ENCODE peak calls at places on chromosomes 6 and 20, in ten cellular contexts. One of them, this sample, is unnamed.

GRCh38 chr6:53287336-53288225 is 61.2 kb downstream of the ELOVL5 start:
- DNase-seq in progenitor cell of endocrine pancreas: no peak
- DNase-seq in effector CD4-positive, alpha-beta T cell: no peak
- DNase-seq in cardiac fibroblast: peak
- DNase-seq in effector memory CD4-positive, alpha-beta T cell: no peak
- DNase-seq in stimulated activated effector memory CD8-positive, alpha-beta T cell treated with anti-CD3 and anti-CD28 coated beads, Interleukin-12 subunit alpha, Interleukin-12 subunit beta, amount 100 ng/mL, for 72 hours: no peak
- DNase-seq in osteocyte: no peak
- DNase-seq in NCI-H345: peak
- DNase-seq in Ammon's horn: peak
- DNase-seq in nephron progenitor cell: no peak
- DNase-seq in this sample: no peak

GRCh38 chr6:116672306-116672705 is 3.7 kb upstream of the ZUP1 start:
- DNase-seq in progenitor cell of endocrine pancreas: no peak
- DNase-seq in effector CD4-positive, alpha-beta T cell: no peak
- DNase-seq in nephron progenitor cell: no peak
- DNase-seq in cardiac fibroblast: no peak
- DNase-seq in NCI-H345: no peak
- DNase-seq in osteocyte: no peak
- DNase-seq in effector memory CD4-positive, alpha-beta T cell: no peak
- DNase-seq in Ammon's horn: no peak
- DNase-seq in stimulated activated effector memory CD8-positive, alpha-beta T cell treated with anti-CD3 and anti-CD28 coated beads, Interleukin-12 subunit alpha, Interleukin-12 subunit beta, amount 100 ng/mL, for 72 hours: no peak
- DNase-seq in this sample: no peak

GRCh38 chr6:20746805-20747204 is 212.5 kb downstream of the CDKAL1 start:
- DNase-seq in progenitor cell of endocrine pancreas: no peak
- DNase-seq in nephron progenitor cell: no peak
- DNase-seq in cardiac fibroblast: no peak
- DNase-seq in NCI-H345: no peak
- DNase-seq in effector memory CD4-positive, alpha-beta T cell: no peak
- DNase-seq in osteocyte: no peak
- DNase-seq in Ammon's horn: no peak
- DNase-seq in stimulated activated effector memory CD8-positive, alpha-beta T cell treated with anti-CD3 and anti-CD28 coated beads, Interleukin-12 subunit alpha, Interleukin-12 subunit beta, amount 100 ng/mL, for 72 hours: no peak
- DNase-seq in effector CD4-positive, alpha-beta T cell: no peak
- DNase-seq in this sample: no peak

GRCh38 chr20:36093025-36093803 is 61.3 kb upstream of the EPB41L1 start:
- DNase-seq in cardiac fibroblast: peak
- DNase-seq in effector memory CD4-positive, alpha-beta T cell: no peak
- DNase-seq in osteocyte: no peak
- DNase-seq in stimulated activated effector memory CD8-positive, alpha-beta T cell treated with anti-CD3 and anti-CD28 coated beads, Interleukin-12 subunit alpha, Interleukin-12 subunit beta, amount 100 ng/mL, for 72 hours: peak
- DNase-seq in Ammon's horn: no peak
- DNase-seq in effector CD4-positive, alpha-beta T cell: no peak
- DNase-seq in progenitor cell of endocrine pancreas: no peak
- DNase-seq in NCI-H345: peak
- DNase-seq in nephron progenitor cell: peak
- DNase-seq in this sample: peak

GRCh38 chr6:153210083-153210482 is 79.0 kb upstream of the RGS17 start:
- DNase-seq in Ammon's horn: no peak
- DNase-seq in progenitor cell of endocrine pancreas: no peak
- DNase-seq in effector CD4-positive, alpha-beta T cell: no peak
- DNase-seq in stimulated activated effector memory CD8-positive, alpha-beta T cell treated with anti-CD3 and anti-CD28 coated beads, Interleukin-12 subunit alpha, Interleukin-12 subunit beta, amount 100 ng/mL, for 72 hours: no peak
- DNase-seq in nephron progenitor cell: no peak
- DNase-seq in osteocyte: no peak
- DNase-seq in effector memory CD4-positive, alpha-beta T cell: no peak
- DNase-seq in NCI-H345: no peak
- DNase-seq in cardiac fibroblast: peak
- DNase-seq in this sample: no peak

GRCh38 chr6:152186840-152187239 is 379.4 kb downstream of the ESR1 start:
- DNase-seq in Ammon's horn: no peak
- DNase-seq in stimulated activated effector memory CD8-positive, alpha-beta T cell treated with anti-CD3 and anti-CD28 coated beads, Interleukin-12 subunit alpha, Interleukin-12 subunit beta, amount 100 ng/mL, for 72 hours: no peak
- DNase-seq in NCI-H345: no peak
- DNase-seq in effector CD4-positive, alpha-beta T cell: no peak
- DNase-seq in osteocyte: no peak
- DNase-seq in cardiac fibroblast: no peak
- DNase-seq in progenitor cell of endocrine pancreas: no peak
- DNase-seq in effector memory CD4-positive, alpha-beta T cell: no peak
- DNase-seq in nephron progenitor cell: no peak
- DNase-seq in this sample: no peak

GRCh38 chr6:83911278-83911677 is 51.8 kb downstream of the CYB5R4 start:
- DNase-seq in effector memory CD4-positive, alpha-beta T cell: no peak
- DNase-seq in stimulated activated effector memory CD8-positive, alpha-beta T cell treated with anti-CD3 and anti-CD28 coated beads, Interleukin-12 subunit alpha, Interleukin-12 subunit beta, amount 100 ng/mL, for 72 hours: no peak
- DNase-seq in progenitor cell of endocrine pancreas: no peak
- DNase-seq in cardiac fibroblast: no peak
- DNase-seq in effector CD4-positive, alpha-beta T cell: no peak
- DNase-seq in nephron progenitor cell: no peak
- DNase-seq in Ammon's horn: no peak
- DNase-seq in NCI-H345: no peak
- DNase-seq in osteocyte: no peak
- DNase-seq in this sample: no peak

GRCh38 chr6:162153120-162153519 is 574.4 kb downstream of the PRKN start:
- DNase-seq in stimulated activated effector memory CD8-positive, alpha-beta T cell treated with anti-CD3 and anti-CD28 coated beads, Interleukin-12 subunit alpha, Interleukin-12 subunit beta, amount 100 ng/mL, for 72 hours: no peak
- DNase-seq in progenitor cell of endocrine pancreas: no peak
- DNase-seq in nephron progenitor cell: no peak
- DNase-seq in effector memory CD4-positive, alpha-beta T cell: no peak
- DNase-seq in cardiac fibroblast: no peak
- DNase-seq in Ammon's horn: no peak
- DNase-seq in osteocyte: no peak
- DNase-seq in NCI-H345: no peak
- DNase-seq in effector CD4-positive, alpha-beta T cell: no peak
- DNase-seq in this sample: no peak

GRCh38 chr20:50470249-50470858 is 39.8 kb upstream of the PTPN1 start:
- DNase-seq in progenitor cell of endocrine pancreas: no peak
- DNase-seq in stimulated activated effector memory CD8-positive, alpha-beta T cell treated with anti-CD3 and anti-CD28 coated beads, Interleukin-12 subunit alpha, Interleukin-12 subunit beta, amount 100 ng/mL, for 72 hours: no peak
- DNase-seq in cardiac fibroblast: no peak
- DNase-seq in Ammon's horn: no peak
- DNase-seq in effector memory CD4-positive, alpha-beta T cell: no peak
- DNase-seq in effector CD4-positive, alpha-beta T cell: no peak
- DNase-seq in osteocyte: no peak
- DNase-seq in NCI-H345: no peak
- DNase-seq in nephron progenitor cell: no peak
- DNase-seq in this sample: peak

GRCh38 chr6:134021396-134022122 is 30.9 kb downstream of the SLC2A12 start:
- DNase-seq in progenitor cell of endocrine pancreas: no peak
- DNase-seq in effector CD4-positive, alpha-beta T cell: no peak
- DNase-seq in Ammon's horn: no peak
- DNase-seq in osteocyte: no peak
- DNase-seq in nephron progenitor cell: no peak
- DNase-seq in stimulated activated effector memory CD8-positive, alpha-beta T cell treated with anti-CD3 and anti-CD28 coated beads, Interleukin-12 subunit alpha, Interleukin-12 subunit beta, amount 100 ng/mL, for 72 hours: no peak
- DNase-seq in NCI-H345: no peak
- DNase-seq in cardiac fibroblast: no peak
- DNase-seq in effector memory CD4-positive, alpha-beta T cell: no peak
- DNase-seq in this sample: no peak

GRCh38 chr6:66264376-66264775 is 557.4 kb upstream of the EYS start:
- DNase-seq in NCI-H345: no peak
- DNase-seq in stimulated activated effector memory CD8-positive, alpha-beta T cell treated with anti-CD3 and anti-CD28 coated beads, Interleukin-12 subunit alpha, Interleukin-12 subunit beta, amount 100 ng/mL, for 72 hours: no peak
- DNase-seq in nephron progenitor cell: no peak
- DNase-seq in osteocyte: no peak
- DNase-seq in cardiac fibroblast: no peak
- DNase-seq in effector CD4-positive, alpha-beta T cell: no peak
- DNase-seq in effector memory CD4-positive, alpha-beta T cell: no peak
- DNase-seq in Ammon's horn: no peak
- DNase-seq in progenitor cell of endocrine pancreas: no peak
- DNase-seq in this sample: no peak

GRCh38 chr20:45419188-45420091 is 3.5 kb downstream of the PIGT start:
- DNase-seq in progenitor cell of endocrine pancreas: no peak
- DNase-seq in effector memory CD4-positive, alpha-beta T cell: no peak
- DNase-seq in nephron progenitor cell: no peak
- DNase-seq in cardiac fibroblast: peak
- DNase-seq in Ammon's horn: peak
- DNase-seq in effector CD4-positive, alpha-beta T cell: no peak
- DNase-seq in osteocyte: peak
- DNase-seq in NCI-H345: peak
- DNase-seq in stimulated activated effector memory CD8-positive, alpha-beta T cell treated with anti-CD3 and anti-CD28 coated beads, Interleukin-12 subunit alpha, Interleukin-12 subunit beta, amount 100 ng/mL, for 72 hours: peak
- DNase-seq in this sample: no peak

GRCh38 chr6:158047120-158047518 is 65.5 kb downstream of the SYNJ2 start:
- DNase-seq in effector CD4-positive, alpha-beta T cell: no peak
- DNase-seq in nephron progenitor cell: no peak
- DNase-seq in NCI-H345: no peak
- DNase-seq in Ammon's horn: peak
- DNase-seq in cardiac fibroblast: peak
- DNase-seq in effector memory CD4-positive, alpha-beta T cell: no peak
- DNase-seq in progenitor cell of endocrine pancreas: no peak
- DNase-seq in osteocyte: no peak
- DNase-seq in stimulated activated effector memory CD8-positive, alpha-beta T cell treated with anti-CD3 and anti-CD28 coated beads, Interleukin-12 subunit alpha, Interleukin-12 subunit beta, amount 100 ng/mL, for 72 hours: peak
- DNase-seq in this sample: no peak

GRCh38 chr20:7966176-7966575 is 25.9 kb upstream of the HAO1 start:
- DNase-seq in progenitor cell of endocrine pancreas: no peak
- DNase-seq in effector memory CD4-positive, alpha-beta T cell: no peak
- DNase-seq in nephron progenitor cell: no peak
- DNase-seq in stimulated activated effector memory CD8-positive, alpha-beta T cell treated with anti-CD3 and anti-CD28 coated beads, Interleukin-12 subunit alpha, Interleukin-12 subunit beta, amount 100 ng/mL, for 72 hours: no peak
- DNase-seq in NCI-H345: no peak
- DNase-seq in effector CD4-positive, alpha-beta T cell: no peak
- DNase-seq in osteocyte: no peak
- DNase-seq in Ammon's horn: no peak
- DNase-seq in cardiac fibroblast: no peak
- DNase-seq in this sample: no peak

GRCh38 chr6:131867744-131868143 is 59.9 kb downstream of the ENPP1 start:
- DNase-seq in effector CD4-positive, alpha-beta T cell: no peak
- DNase-seq in cardiac fibroblast: peak
- DNase-seq in osteocyte: no peak
- DNase-seq in Ammon's horn: no peak
- DNase-seq in effector memory CD4-positive, alpha-beta T cell: no peak
- DNase-seq in nephron progenitor cell: no peak
- DNase-seq in progenitor cell of endocrine pancreas: no peak
- DNase-seq in NCI-H345: no peak
- DNase-seq in stimulated activated effector memory CD8-positive, alpha-beta T cell treated with anti-CD3 and anti-CD28 coated beads, Interleukin-12 subunit alpha, Interleukin-12 subunit beta, amount 100 ng/mL, for 72 hours: no peak
- DNase-seq in this sample: no peak

GRCh38 chr6:35146453-35146852 is 5.3 kb upstream of the TCP11 start:
- DNase-seq in effector memory CD4-positive, alpha-beta T cell: no peak
- DNase-seq in osteocyte: no peak
- DNase-seq in stimulated activated effector memory CD8-positive, alpha-beta T cell treated with anti-CD3 and anti-CD28 coated beads, Interleukin-12 subunit alpha, Interleukin-12 subunit beta, amount 100 ng/mL, for 72 hours: no peak
- DNase-seq in progenitor cell of endocrine pancreas: peak
- DNase-seq in nephron progenitor cell: peak
- DNase-seq in cardiac fibroblast: peak
- DNase-seq in effector CD4-positive, alpha-beta T cell: no peak
- DNase-seq in NCI-H345: peak
- DNase-seq in Ammon's horn: peak
- DNase-seq in this sample: peak

GRCh38 chr6:164690241-164690640 is 619.2 kb downstream of the C6orf118 start:
- DNase-seq in osteocyte: no peak
- DNase-seq in Ammon's horn: peak
- DNase-seq in progenitor cell of endocrine pancreas: no peak
- DNase-seq in NCI-H345: no peak
- DNase-seq in nephron progenitor cell: no peak
- DNase-seq in effector CD4-positive, alpha-beta T cell: no peak
- DNase-seq in cardiac fibroblast: no peak
- DNase-seq in stimulated activated effector memory CD8-positive, alpha-beta T cell treated with anti-CD3 and anti-CD28 coated beads, Interleukin-12 subunit alpha, Interleukin-12 subunit beta, amount 100 ng/mL, for 72 hours: no peak
- DNase-seq in effector memory CD4-positive, alpha-beta T cell: no peak
- DNase-seq in this sample: no peak

GRCh38 chr6:133748628-133749027 is 140.3 kb upstream of the TCF21 start:
- DNase-seq in effector memory CD4-positive, alpha-beta T cell: no peak
- DNase-seq in NCI-H345: no peak
- DNase-seq in Ammon's horn: no peak
- DNase-seq in nephron progenitor cell: no peak
- DNase-seq in cardiac fibroblast: peak
- DNase-seq in progenitor cell of endocrine pancreas: no peak
- DNase-seq in stimulated activated effector memory CD8-positive, alpha-beta T cell treated with anti-CD3 and anti-CD28 coated beads, Interleukin-12 subunit alpha, Interleukin-12 subunit beta, amount 100 ng/mL, for 72 hours: no peak
- DNase-seq in osteocyte: no peak
- DNase-seq in effector CD4-positive, alpha-beta T cell: no peak
- DNase-seq in this sample: no peak

GRCh38 chr6:147190556-147190955 is 13.7 kb upstream of the STXBP5 start:
- DNase-seq in nephron progenitor cell: no peak
- DNase-seq in effector CD4-positive, alpha-beta T cell: no peak
- DNase-seq in stimulated activated effector memory CD8-positive, alpha-beta T cell treated with anti-CD3 and anti-CD28 coated beads, Interleukin-12 subunit alpha, Interleukin-12 subunit beta, amount 100 ng/mL, for 72 hours: no peak
- DNase-seq in osteocyte: no peak
- DNase-seq in effector memory CD4-positive, alpha-beta T cell: no peak
- DNase-seq in cardiac fibroblast: no peak
- DNase-seq in progenitor cell of endocrine pancreas: no peak
- DNase-seq in NCI-H345: no peak
- DNase-seq in Ammon's horn: peak
- DNase-seq in this sample: no peak

GRCh38 chr20:61184194-61184593 is 67.9 kb upstream of the CDH4 start:
- DNase-seq in Ammon's horn: no peak
- DNase-seq in progenitor cell of endocrine pancreas: no peak
- DNase-seq in cardiac fibroblast: no peak
- DNase-seq in NCI-H345: no peak
- DNase-seq in effector CD4-positive, alpha-beta T cell: no peak
- DNase-seq in stimulated activated effector memory CD8-positive, alpha-beta T cell treated with anti-CD3 and anti-CD28 coated beads, Interleukin-12 subunit alpha, Interleukin-12 subunit beta, amount 100 ng/mL, for 72 hours: no peak
- DNase-seq in nephron progenitor cell: no peak
- DNase-seq in osteocyte: peak
- DNase-seq in effector memory CD4-positive, alpha-beta T cell: no peak
- DNase-seq in this sample: no peak

GRCh38 chr20:57124800-57125399 is 141.5 kb downstream of the BMP7 start:
- DNase-seq in stimulated activated effector memory CD8-positive, alpha-beta T cell treated with anti-CD3 and anti-CD28 coated beads, Interleukin-12 subunit alpha, Interleukin-12 subunit beta, amount 100 ng/mL, for 72 hours: no peak
- DNase-seq in effector memory CD4-positive, alpha-beta T cell: no peak
- DNase-seq in Ammon's horn: no peak
- DNase-seq in effector CD4-positive, alpha-beta T cell: no peak
- DNase-seq in osteocyte: no peak
- DNase-seq in NCI-H345: peak
- DNase-seq in nephron progenitor cell: no peak
- DNase-seq in progenitor cell of endocrine pancreas: no peak
- DNase-seq in cardiac fibroblast: no peak
- DNase-seq in this sample: peak

GRCh38 chr6:43491750-43492661 is 14.6 kb downstream of the TJAP1 start:
- DNase-seq in Ammon's horn: peak
- DNase-seq in stimulated activated effector memory CD8-positive, alpha-beta T cell treated with anti-CD3 and anti-CD28 coated beads, Interleukin-12 subunit alpha, Interleukin-12 subunit beta, amount 100 ng/mL, for 72 hours: no peak
- DNase-seq in osteocyte: no peak
- DNase-seq in effector memory CD4-positive, alpha-beta T cell: no peak
- DNase-seq in cardiac fibroblast: peak
- DNase-seq in progenitor cell of endocrine pancreas: no peak
- DNase-seq in NCI-H345: no peak
- DNase-seq in nephron progenitor cell: no peak
- DNase-seq in effector CD4-positive, alpha-beta T cell: no peak
- DNase-seq in this sample: no peak